ENCODE peak calls at places on chromosomes 12 and 14, in nine cellular contexts. W is heart left ventricle; L is fibroblast of mammary gland; Q is CD8-positive, alpha-beta T cell; H is endodermal cell; M is neuronal stem cell; V is H7; K is AG09309; X is breast epithelium. O is an unnamed sample.
A peak's percentile ranks its signal among the peaks of the same experiment; 100 is the strongest.

GRCh38 chr12:66708704-66709443 is 30.0 kb upstream of the GRIP1 start:
- DNase-seq in L (peak; percentile 8), K (no peak), M (no peak), H (no peak), X (no peak), W (no peak), Q (no peak), V (no peak), O (peak; percentile 20)

GRCh38 chr14:104214411-104214810 is 76.0 kb downstream of the KIF26A start:
- DNase-seq in Q (no peak), W (no peak), K (no peak), V (no peak), M (no peak), H (no peak), X (no peak), L (no peak), O (no peak)

GRCh38 chr14:102523200-102524025 is 13.8 kb upstream of the ANKRD9 start:
- DNase-seq in K (no peak), L (no peak), W (peak; percentile 66), Q (no peak), H (no peak), M (no peak), V (peak; percentile 62), X (no peak), O (no peak)

GRCh38 chr14:105937253-105938054 is 411.1 kb downstream of the TMEM121 start:
- DNase-seq in H (peak; percentile 17), L (no peak), K (no peak), M (no peak), V (no peak), Q (no peak), X (no peak), W (peak; percentile 30), O (no peak)

GRCh38 chr12:85688837-85689236 is 147.4 kb downstream of the RASSF9 start:
- DNase-seq in M (no peak), V (peak; percentile 4), K (no peak), L (no peak), X (no peak), Q (no peak), H (no peak), W (no peak), O (no peak)

GRCh38 chr12:43812926-43813325 is 6.8 kb upstream of the TWF1 start:
- DNase-seq in L (peak; percentile 2), M (no peak), X (no peak), W (no peak), V (no peak), H (no peak), K (no peak), Q (no peak), O (no peak)

GRCh38 chr14:80714489-80714888 is 227.0 kb downstream of the CEP128 start:
- DNase-seq in K (no peak), W (no peak), Q (no peak), H (no peak), M (no peak), V (no peak), L (no peak), X (no peak), O (peak; percentile 97)

GRCh38 chr14:75373616-75374015 is 54.2 kb upstream of the JDP2 start:
- DNase-seq in W (no peak), X (no peak), H (no peak), V (no peak), L (no peak), M (no peak), K (no peak), Q (no peak), O (no peak)

GRCh38 chr14:50061664-50062437 is 54.5 kb downstream of the VCPKMT start:
- DNase-seq in W (peak; percentile 76), H (peak; percentile 61), L (peak; percentile 40), V (no peak), M (no peak), Q (peak; percentile 78), X (no peak), K (no peak), O (peak; percentile 84)

GRCh38 chr12:132413931-132414588 is 75.9 kb upstream of the FBRSL1 start:
- DNase-seq in L (no peak), M (no peak), V (peak; percentile 94), Q (no peak), W (no peak), K (no peak), H (peak; percentile 88), X (no peak), O (no peak)

GRCh38 chr14:50035214-50035613 is 81.2 kb downstream of the VCPKMT start:
- DNase-seq in M (no peak), V (no peak), Q (no peak), K (no peak), H (no peak), W (no peak), X (peak; percentile 90), L (no peak), O (no peak)

GRCh38 chr12:127145929-127146789 is 1120.8 kb upstream of the TMEM132C start:
- DNase-seq in L (peak; percentile 62), H (no peak), Q (peak; percentile 69), V (peak; percentile 20), W (peak; percentile 89), X (no peak), K (no peak), M (no peak), O (no peak)

GRCh38 chr12:57740656-57741412 is 2.3 kb upstream of the AGAP2 start:
- DNase-seq in W (no peak), L (no peak), K (no peak), H (no peak), M (no peak), Q (peak; percentile 90), V (no peak), X (no peak), O (peak; percentile 95)
- H3K4me3 ChIP-seq in W (peak overlapping the region; percentile 63), L (no peak overlapping the region), K (no peak overlapping the region), H (no peak overlapping the region), M (peak overlapping the region; percentile 45), Q (peak overlapping the region; percentile 49), V (no peak overlapping the region), X (no peak overlapping the region), O (peak overlapping the region; percentile 91)

DNA sequence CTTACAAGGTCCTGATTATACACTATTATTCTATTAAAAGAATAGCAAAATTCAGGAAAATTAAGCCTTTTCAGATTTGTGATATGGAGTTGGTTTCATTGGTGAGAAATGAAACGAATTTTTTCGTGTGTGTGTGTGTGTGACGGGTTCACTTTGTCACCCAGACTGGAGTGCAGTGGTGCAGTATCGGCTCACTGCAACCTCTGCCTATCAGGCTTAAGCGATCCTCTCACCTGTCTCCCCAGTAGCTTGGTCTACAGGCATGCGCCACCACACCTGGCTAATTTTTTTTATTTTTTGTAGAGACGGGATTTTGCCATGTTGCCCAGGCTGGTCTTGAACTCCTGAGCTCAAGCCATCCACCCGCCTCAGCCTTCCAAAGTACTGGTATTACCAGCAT is 9.7 kb downstream of the PCBP2 start:
- DNase-seq in L (no peak), Q (no peak), X (no peak), K (no peak), M (no peak), V (no peak), W (no peak), H (peak; percentile 45), O (no peak)
- H3K4me3 ChIP-seq in L (no peak overlapping the region), Q (no peak overlapping the region), X (no peak overlapping the region), K (no peak overlapping the region), M (no peak overlapping the region), V (no peak overlapping the region), W (no peak overlapping the region), H (no peak overlapping the region), O (no peak overlapping the region)

DNA sequence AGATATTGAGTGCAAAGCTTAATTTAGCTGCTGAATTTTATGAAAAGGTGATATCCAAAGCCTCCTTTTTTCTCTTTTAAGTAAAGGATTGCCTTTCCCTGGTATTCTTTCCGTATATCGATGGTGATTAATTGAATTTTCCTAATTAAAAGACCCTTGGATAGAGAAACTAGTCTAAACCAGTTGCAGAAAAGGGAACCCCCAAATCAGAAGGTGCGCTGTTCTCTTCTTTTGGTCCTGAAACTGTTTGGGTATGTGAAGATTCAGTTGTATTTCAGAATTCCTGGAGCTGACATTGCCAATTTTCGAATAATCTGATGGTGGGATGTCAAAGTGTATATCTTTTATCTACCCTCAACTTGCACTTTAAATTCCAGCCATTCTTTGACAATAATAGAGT is 1.9 kb downstream of the GPHN start:
- DNase-seq in V (peak; percentile 5), W (no peak), M (no peak), Q (no peak), K (no peak), X (no peak), L (peak; percentile 7), H (no peak), O (no peak)
- H3K4me3 ChIP-seq in V (no peak overlapping the region), W (peak overlapping the region; percentile 89), M (no peak overlapping the region), Q (no peak overlapping the region), K (peak overlapping the region; percentile 69), X (peak overlapping the region; percentile 92), L (peak overlapping the region; percentile 97), H (peak overlapping the region; percentile 96), O (no peak overlapping the region)

GRCh38 chr14:51507556-51508511 is 143.9 kb upstream of the FRMD6 start:
- DNase-seq in M (no peak), W (peak; percentile 79), V (peak; percentile 13), Q (no peak), X (peak; percentile 68), L (peak; percentile 84), H (no peak), K (peak; percentile 46), O (no peak)
- H3K4me3 ChIP-seq in M (no peak overlapping the region), W (no peak overlapping the region), V (no peak overlapping the region), Q (no peak overlapping the region), X (no peak overlapping the region), L (no peak overlapping the region), H (no peak overlapping the region), K (no peak overlapping the region), O (no peak overlapping the region)

O was measured in Jurkat, Clone E6-1.